ENCODE peak calls at places on chromosomes 16 and 17, in eight cellular contexts. S is HepG2, B is HCT116, H is K562, P is HL-60, Y is SK-N-SH, J is GM23338, T is GM12878. K is an unnamed sample.

GRCh38 chr16:56667581-56668571 is at the start of gene MT1G:
- DNase-seq in S (peak; percentile 57), B (no peak), H (peak; percentile 32), P (peak; percentile 42), Y (peak; percentile 57), J (peak; percentile 58), T (no peak), K (no peak)

GRCh38 chr17:71793550-71793949 is 327.3 kb upstream of the SOX9 start:
- DNase-seq in S (no peak), B (no peak), H (no peak), P (no peak), Y (no peak), J (no peak), T (no peak), K (no peak)

GRCh38 chr17:39244016-39244599 is 18.4 kb upstream of the STAC2 start:
- DNase-seq in S (no peak), B (no peak), H (no peak), P (peak; percentile 41), Y (no peak), J (peak; percentile 39), T (no peak), K (no peak)

GRCh38 chr16:84832488-84833141 is 12.8 kb downstream of the CRISPLD2 start:
- DNase-seq in S (no peak), B (no peak), H (no peak), P (peak; percentile 59), Y (no peak), J (no peak), T (no peak), K (no peak)

GRCh38 chr16:28321700-28322411 is 29.5 kb downstream of the SBK1 start:
- DNase-seq in S (peak; percentile 32), B (peak; percentile 12), H (peak; percentile 61), P (peak; percentile 23), Y (peak; percentile 80), J (peak; percentile 84), T (no peak), K (no peak)

GRCh38 chr17:7557825-7558543 is 566 bp upstream of the TNFSF13 start:
- DNase-seq in S (peak; percentile 52), B (no peak), H (no peak), P (peak; percentile 90), Y (peak; percentile 82), J (peak; percentile 83), T (no peak), K (no peak)

GRCh38 chr16:85470873-85471272 is 142.2 kb upstream of the GSE1 start:
- DNase-seq in S (no peak), B (no peak), H (no peak), P (no peak), Y (no peak), J (no peak), T (no peak), K (no peak)

GRCh38 chr17:64399071-64399766 is 8.6 kb upstream of the PECAM1 start:
- DNase-seq in S (no peak), B (no peak), H (no peak), P (no peak), Y (no peak), J (no peak), T (no peak), K (no peak)

GRCh38 chr17:57422574-57423164 is 166.3 kb downstream of the MSI2 start:
- DNase-seq in S (no peak), B (peak; percentile 89), H (no peak), P (no peak), Y (no peak), J (no peak), T (peak; percentile 77), K (peak; percentile 45)

GRCh38 chr17:74212262-74212912 is 984 bp upstream of the TTYH2 start:
- DNase-seq in S (no peak), B (no peak), H (peak; percentile 40), P (no peak), Y (no peak), J (peak; percentile 62), T (no peak), K (no peak)

GRCh38 chr17:62888148-62888547 is 77.9 kb upstream of the TANC2 start:
- DNase-seq in S (peak; percentile 23), B (no peak), H (no peak), P (no peak), Y (no peak), J (no peak), T (no peak), K (peak; percentile 25)

GRCh38 chr16:21260870-21261791 is 17.0 kb downstream of the CRYM start:
- DNase-seq in S (peak; percentile 99), B (peak; percentile 51), H (peak; percentile 89), P (no peak), Y (no peak), J (no peak), T (no peak), K (peak; percentile 32)

GRCh38 chr16:21265104-21265825 is 12.8 kb downstream of the CRYM start:
- DNase-seq in S (no peak), B (no peak), H (no peak), P (no peak), Y (no peak), J (no peak), T (no peak), K (no peak)

GRCh38 chr16:21264226-21265036 is 13.7 kb downstream of the CRYM start:
- DNase-seq in S (peak; percentile 42), B (no peak), H (no peak), P (no peak), Y (no peak), J (no peak), T (no peak), K (no peak)

GRCh38 chr16:21262779-21263639 is 15.1 kb downstream of the CRYM start:
- DNase-seq in S (no peak), B (no peak), H (no peak), P (no peak), Y (no peak), J (no peak), T (no peak), K (no peak)

DNA sequence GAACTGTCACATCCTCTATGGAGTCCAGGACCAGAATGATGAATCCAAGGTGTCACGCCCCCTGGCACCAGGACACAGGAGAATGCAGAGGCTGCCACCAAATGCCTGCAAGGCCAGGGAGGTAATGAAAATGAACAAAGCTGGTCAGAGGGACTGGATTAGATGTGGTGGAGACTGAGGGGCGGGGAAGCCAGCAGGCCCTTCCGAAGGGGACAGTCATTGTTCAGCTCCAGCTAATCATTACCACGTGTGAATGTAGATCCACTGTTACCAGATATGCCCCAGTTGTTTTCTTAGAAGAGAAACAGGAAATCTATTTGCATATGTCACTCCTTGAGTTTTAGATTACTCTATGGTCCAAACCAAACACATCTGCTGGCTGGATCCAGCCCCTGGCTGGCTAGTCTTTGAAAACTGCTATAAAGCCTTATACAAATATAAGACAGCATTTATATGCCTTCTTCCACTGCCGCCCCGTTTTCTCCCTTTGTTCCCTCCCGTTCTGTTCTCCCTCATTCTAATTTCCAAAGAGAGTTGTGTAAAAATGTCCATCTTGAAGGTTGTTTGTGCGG is 14.4 kb downstream of the CRYM start:
- DNase-seq in S (peak; percentile 81), B (no peak), H (no peak), P (no peak), Y (peak; percentile 79), J (no peak), T (peak; percentile 48), K (no peak)
- TF ChIP-seq REST in S (peak; percentile 7), B (no peak), H (no peak), P (no peak), Y (no peak), J (no peak), T (no peak), K (no peak)

DNA sequence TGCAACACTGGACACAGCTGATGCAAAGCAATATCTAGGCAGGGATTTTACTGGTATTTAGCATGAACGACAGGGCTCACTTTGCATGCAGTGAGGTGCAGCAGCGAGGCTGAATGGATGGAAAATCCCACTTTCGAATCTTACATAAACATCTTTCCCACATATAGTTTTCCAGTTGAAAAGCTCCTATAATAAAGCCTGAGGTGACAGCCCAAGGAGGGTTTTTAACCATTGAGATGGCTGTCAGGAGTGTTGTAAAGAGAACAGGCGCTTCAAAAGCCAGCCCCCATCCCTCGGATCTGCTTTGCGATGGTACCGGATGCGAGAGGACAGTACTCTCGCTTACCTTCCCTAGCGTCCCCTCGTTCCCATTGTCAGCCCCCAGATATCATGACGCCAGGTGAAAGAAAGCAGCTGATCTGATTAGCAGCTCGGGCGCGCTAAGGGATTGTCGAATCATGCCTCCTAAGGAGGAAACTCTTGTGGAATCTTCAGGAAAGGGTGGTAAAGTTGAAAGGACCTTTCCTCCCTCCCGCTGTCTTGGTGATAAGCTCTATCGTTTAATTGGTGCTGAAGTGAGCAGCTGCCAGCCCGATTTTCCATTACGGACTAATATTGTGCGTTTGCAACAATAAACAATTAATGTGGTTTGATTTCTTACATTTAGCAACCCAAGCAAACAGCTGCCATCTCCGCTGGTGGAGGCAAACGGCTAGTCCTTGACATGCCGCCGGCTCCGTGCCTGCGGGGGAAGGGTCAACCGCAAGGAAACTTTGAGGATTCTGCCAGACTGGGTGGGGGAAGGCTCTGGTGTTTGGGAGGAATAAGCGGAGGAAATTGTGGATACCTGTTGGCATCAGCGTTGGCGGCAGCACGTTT is 1.8 kb downstream of the CDH8 start:
- DNase-seq in S (no peak), B (no peak), H (no peak), P (no peak), Y (no peak), J (peak; percentile 62), T (no peak), K (no peak)
- H3K4me3 ChIP-seq in S (no peak overlapping the region), B (no peak overlapping the region), H (no peak overlapping the region), P (no peak overlapping the region), Y (peak overlapping the region; percentile 31), J (peak overlapping the region; percentile 71), T (no peak overlapping the region), K (no peak overlapping the region)

DNA sequence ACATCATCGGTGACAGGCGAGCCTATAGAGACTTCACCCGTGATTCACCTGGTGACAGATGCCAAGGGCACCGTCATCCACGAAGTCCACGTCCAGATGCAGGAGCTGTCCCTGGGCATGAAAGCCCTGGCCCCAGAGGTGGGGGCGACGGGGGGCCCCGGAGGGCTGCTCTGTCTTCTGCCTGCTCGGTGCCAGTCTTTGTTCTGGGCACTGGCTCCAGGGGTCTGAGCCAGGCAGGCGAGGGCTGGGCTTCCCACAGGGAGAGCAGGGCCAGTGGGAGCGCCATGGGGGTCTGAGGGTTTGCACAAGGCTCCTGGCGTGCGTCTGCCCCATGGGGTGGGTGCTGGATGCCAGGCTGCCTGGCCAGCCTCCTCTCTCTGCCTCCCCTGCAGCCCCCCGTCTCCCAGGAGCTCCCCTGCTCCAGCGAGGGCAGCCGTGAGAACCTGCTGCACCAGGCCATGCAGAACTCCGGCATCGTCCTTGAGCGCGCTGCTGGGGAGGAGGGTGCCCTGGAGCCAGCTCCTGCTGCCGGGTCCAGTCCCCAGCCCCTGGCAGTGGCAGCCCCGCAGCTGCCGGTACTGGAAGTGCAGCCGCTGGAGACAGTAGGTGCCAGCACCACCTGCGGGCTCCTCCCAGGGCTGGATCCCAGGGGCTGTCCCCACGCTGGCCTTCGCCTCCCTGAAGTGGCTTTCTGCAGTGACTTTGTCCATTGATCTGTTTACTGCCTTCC is 3.0 kb upstream of the DNASE1L2 start:
- DNase-seq in S (no peak), B (no peak), H (no peak), P (no peak), Y (no peak), J (no peak), T (no peak), K (no peak)
- H3K27me3 ChIP-seq in S (no peaks in the 10 kb centered on the region), B (no peaks in the 10 kb centered on the region), H (no peaks in the 10 kb centered on the region), P (no peaks in the 10 kb centered on the region), Y (no peaks in the 10 kb centered on the region), J (peaks cover 18% of the 10 kb centered on the region), T (no peaks in the 10 kb centered on the region), K (no peaks in the 10 kb centered on the region)

DNA sequence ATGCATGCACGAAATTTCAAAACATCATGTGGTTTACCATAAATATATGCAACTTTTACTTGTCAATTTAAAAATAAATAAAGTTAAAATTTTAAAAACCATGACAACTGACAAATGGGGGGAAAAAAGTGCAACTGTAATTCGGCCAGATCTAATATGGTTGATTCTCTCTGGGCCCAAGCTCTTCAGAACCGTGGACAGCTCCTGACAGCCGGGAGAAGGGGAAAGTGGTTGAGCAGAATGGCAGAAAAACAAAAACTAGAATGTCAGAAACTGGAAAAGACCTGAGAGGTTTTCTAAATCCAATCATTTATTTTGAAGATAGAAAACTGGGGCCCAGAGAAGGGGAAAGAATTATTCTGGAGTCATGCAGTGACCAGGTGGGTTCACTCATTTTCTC is 126.6 kb downstream of the TMEM132E start:
- DNase-seq in S (no peak), B (no peak), H (peak; percentile 53), P (no peak), Y (no peak), J (peak; percentile 74), T (no peak), K (no peak)
- TF ChIP-seq REST in S (peak; percentile 95), B (peak; percentile 82), H (peak; percentile 93), P (peak; percentile 97), Y (peak; percentile 96), J (peak; percentile 87), T (peak; percentile 89), K (peak; percentile 95)

K was measured in Panc1.